ENCODE peak calls at places on chromosomes 3 and 15, in six cellular contexts. B is left cardiac atrium, K is NCI-H1105, O is Calu3, G is sciatic nerve, A is NCI-H82. L is an unnamed sample.
A peak's percentile ranks its signal among the peaks of the same experiment; 100 is the strongest.

GRCh38 chr15:101255066-101255415 is 3.2 kb upstream of the CHSY1 start:
- DNase-seq in A (no peak), B (no peak), K (no peak), G (no peak), O (no peak), L (no peak)

GRCh38 chr3:152283492-152284381 is 15.0 kb downstream of the MBNL1 start:
- DNase-seq in B (no peak), G (no peak), O (no peak), A (no peak), K (peak; percentile 2), L (no peak)

GRCh38 chr15:75659141-75659771 is 11.5 kb downstream of the SNX33 start:
- DNase-seq in O (no peak), B (no peak), A (no peak), G (no peak), K (no peak), L (no peak)

GRCh38 chr15:80309769-80310384 is 57.9 kb upstream of the CTXND1 start:
- DNase-seq in K (no peak), G (no peak), A (peak; percentile 34), B (no peak), O (peak; percentile 48), L (peak; percentile 24)

GRCh38 chr3:149739396-149739795 is 12.9 kb downstream of the COMMD2 start:
- DNase-seq in B (no peak), A (no peak), K (no peak), G (no peak), O (no peak), L (peak; percentile 62)

GRCh38 chr15:38651328-38652038 is 86.9 kb upstream of the RASGRP1 start:
- DNase-seq in B (no peak), A (no peak), O (no peak), G (no peak), K (no peak), L (no peak)

GRCh38 chr3:47022540-47023161 is 43.2 kb downstream of the NBEAL2 start:
- DNase-seq in A (peak; percentile 72), G (no peak), O (no peak), K (no peak), B (peak; percentile 28), L (no peak)

GRCh38 chr3:149363053-149363452 is 14.4 kb downstream of the TM4SF1 start:
- DNase-seq in B (no peak), G (no peak), O (no peak), K (no peak), A (no peak), L (no peak)

GRCh38 chr3:36941162-36941561 is 3.7 kb downstream of the TRANK1 start:
- DNase-seq in G (no peak), K (no peak), B (no peak), A (no peak), O (no peak), L (no peak)

GRCh38 chr3:158167737-158168469 is 58.0 kb downstream of the RSRC1 start:
- DNase-seq in G (no peak), O (peak; percentile 69), B (no peak), K (no peak), A (no peak), L (peak; percentile 28)

GRCh38 chr3:127304121-127304744 is 16.4 kb upstream of the PRR20G start:
- DNase-seq in A (peak; percentile 88), O (peak; percentile 98), G (no peak), K (peak; percentile 100), B (no peak), L (peak; percentile 69)

GRCh38 chr3:161599702-161600101 is 103.1 kb downstream of the OTOL1 start:
- DNase-seq in A (peak; percentile 68), O (no peak), K (no peak), G (no peak), B (no peak), L (no peak)

GRCh38 chr3:53597136-53597915 is 102.9 kb downstream of the CACNA1D start:
- DNase-seq in A (no peak), B (no peak), O (no peak), G (no peak), K (no peak), L (no peak)

GRCh38 chr3:7707192-7707591 is 794.4 kb upstream of the LMCD1 start:
- DNase-seq in O (no peak), A (no peak), B (no peak), G (no peak), K (no peak), L (no peak)

L was measured in HepG2.